ENCODE peak calls at places on chromosomes 2 and 18, in six cellular contexts. K, M, R, I, X and G are unnamed samples.

GRCh38 chr2:79580175-79580574 is 67.3 kb downstream of the CTNNA2 start:
- DNase-seq in R (no peak), I (no peak), M (no peak), K (no peak), X (no peak), G (no peak)

GRCh38 chr2:151289972-151290335 is 486 bp upstream of the NMI start:
- DNase-seq in R (no peak), M (no peak), I (peak; percentile 6), X (no peak), K (peak; percentile 23), G (peak; percentile 6)

GRCh38 chr18:46343940-46344372 is 239.8 kb downstream of the HAUS1 start:
- DNase-seq in M (no peak), R (peak; percentile 90), K (peak; percentile 50), I (peak; percentile 18), X (no peak), G (peak; percentile 42)

GRCh38 chr2:128493880-128494279 is 175.2 kb upstream of the HS6ST1 start:
- DNase-seq in X (no peak), M (no peak), I (no peak), K (no peak), R (no peak), G (no peak)

GRCh38 chr2:207394812-207395534 is 134.8 kb upstream of the CREB1 start:
- DNase-seq in I (no peak), R (no peak), K (no peak), M (no peak), X (peak; percentile 38), G (no peak)

GRCh38 chr2:223101340-223102039 is 49.5 kb downstream of the KCNE4 start:
- DNase-seq in I (no peak), K (peak; percentile 63), M (no peak), X (peak; percentile 36), R (peak; percentile 10), G (no peak)

GRCh38 chr18:55875330-55875933 is 287.4 kb upstream of the TCF4 start:
- DNase-seq in M (no peak), K (no peak), I (no peak), X (no peak), R (no peak), G (no peak)

GRCh38 chr2:164109006-164109405 is 373.2 kb upstream of the FIGN start:
- DNase-seq in K (no peak), I (no peak), X (no peak), M (no peak), R (no peak), G (no peak)

GRCh38 chr2:59029058-59029457 is 787.9 kb upstream of the FANCL start:
- DNase-seq in I (no peak), K (no peak), M (no peak), R (no peak), X (no peak), G (no peak)

GRCh38 chr18:5315838-5316237 is 20.3 kb upstream of the ZBTB14 start:
- DNase-seq in K (no peak), X (no peak), M (no peak), I (no peak), R (no peak), G (no peak)